ENCODE peak calls at places on chromosomes 11 and 22, in five cellular contexts. T is neural crest cell, Z is AG04450, X is heart left ventricle, N is HCT116. W is an unnamed sample.

GRCh38 chr11:14189874-14190273 is 169.1 kb downstream of the RRAS2 start:
- DNase-seq in Z (no peak), X (peak; percentile 47), N (no peak), T (no peak), W (no peak)

GRCh38 chr11:121996574-121996973 is 119.4 kb downstream of the BLID start:
- DNase-seq in Z (no peak), N (no peak), X (no peak), T (no peak), W (no peak)

GRCh38 chr11:8038393-8038792 is 42.6 kb upstream of the TUB start:
- DNase-seq in T (peak; percentile 49), X (no peak), Z (no peak), N (no peak), W (no peak)

GRCh38 chr11:126307706-126308105 is 3.8 kb downstream of the DCPS start:
- DNase-seq in T (peak; percentile 59), N (no peak), Z (no peak), X (no peak), W (peak; percentile 61)

GRCh38 chr11:127224276-127224675 is 223.7 kb upstream of the KIRREL3 start:
- DNase-seq in X (no peak), T (no peak), Z (no peak), N (no peak), W (no peak)

GRCh38 chr11:121595717-121596156 is 143.0 kb upstream of the SORL1-AS1 start:
- DNase-seq in N (peak; percentile 27), X (peak; percentile 45), Z (peak; percentile 98), T (no peak), W (no peak)

GRCh38 chr22:19874307-19875060 is 19.8 kb upstream of the GNB1L start:
- DNase-seq in T (no peak), N (no peak), Z (no peak), X (peak; percentile 26), W (no peak)

GRCh38 chr11:112368402-112368801 is 107.7 kb upstream of the PLET1 start:
- DNase-seq in T (no peak), X (no peak), Z (no peak), N (no peak), W (no peak)

GRCh38 chr11:72347691-72348090 is 86.6 kb downstream of the CLPB start:
- DNase-seq in N (no peak), Z (no peak), T (no peak), X (no peak), W (no peak)

GRCh38 chr22:48705159-48705916 is 1122.3 kb downstream of the BRD1 start:
- DNase-seq in N (no peak), Z (no peak), T (peak; percentile 53), X (no peak), W (no peak)

GRCh38 chr22:49211176-49211575 is 616.5 kb downstream of the BRD1 start:
- DNase-seq in N (no peak), T (no peak), Z (no peak), X (peak; percentile 18), W (no peak)

GRCh38 chr11:34891611-34892010 is 24.6 kb downstream of the APIP start:
- DNase-seq in N (no peak), T (no peak), X (no peak), Z (no peak), W (no peak)

GRCh38 chr11:100691886-100692285 is 4.8 kb downstream of the ARHGAP42 start:
- DNase-seq in N (no peak), X (no peak), T (no peak), Z (no peak), W (no peak)

GRCh38 chr11:111539426-111540113 is 950 bp upstream of the LAYN start:
- DNase-seq in X (no peak), Z (no peak), N (no peak), T (no peak), W (no peak)

GRCh38 chr11:45212566-45213315 is 66.3 kb downstream of the PRDM11 start:
- DNase-seq in X (no peak), Z (no peak), N (no peak), T (no peak), W (no peak)

GRCh38 chr22:35155403-35156025 is 89.6 kb downstream of the ISX start:
- DNase-seq in T (no peak), Z (no peak), X (no peak), N (no peak), W (no peak)
- TF ChIP-seq CTCF in T (no peak), Z (no peak), X (no peak), N (peak; percentile 29), W (no peak)

GRCh38 chr22:37283393-37283937 is 1.2 kb downstream of the CYTH4 start:
- DNase-seq in T (no peak), Z (no peak), X (no peak), N (no peak), W (no peak)
- TF ChIP-seq CTCF in T (no peak), Z (peak; percentile 50), X (no peak), N (peak; percentile 2), W (peak; percentile 16)

GRCh38 chr22:45242778-45243191 is 2.1 kb upstream of the KIAA0930 start:
- DNase-seq in X (peak; percentile 21), Z (no peak), N (no peak), T (no peak), W (no peak)
- TF ChIP-seq CTCF in X (no peak), Z (peak; percentile 12), N (no peak), T (no peak), W (no peak)

GRCh38 chr11:60756307-60757032 is at the start of gene MS4A15:
- DNase-seq in Z (no peak), T (no peak), N (peak; percentile 29), X (no peak), W (peak; percentile 52)
- TF ChIP-seq CTCF in Z (peak; percentile 26), T (peak; percentile 63), N (peak; percentile 50), X (no peak), W (peak; percentile 31)

GRCh38 chr22:45784357-45785277 is 113.0 kb downstream of the ATXN10 start:
- DNase-seq in X (peak; percentile 41), N (no peak), T (no peak), Z (no peak), W (no peak)
- TF ChIP-seq CTCF in X (no peak), N (no peak), T (no peak), Z (no peak), W (no peak)

DNA sequence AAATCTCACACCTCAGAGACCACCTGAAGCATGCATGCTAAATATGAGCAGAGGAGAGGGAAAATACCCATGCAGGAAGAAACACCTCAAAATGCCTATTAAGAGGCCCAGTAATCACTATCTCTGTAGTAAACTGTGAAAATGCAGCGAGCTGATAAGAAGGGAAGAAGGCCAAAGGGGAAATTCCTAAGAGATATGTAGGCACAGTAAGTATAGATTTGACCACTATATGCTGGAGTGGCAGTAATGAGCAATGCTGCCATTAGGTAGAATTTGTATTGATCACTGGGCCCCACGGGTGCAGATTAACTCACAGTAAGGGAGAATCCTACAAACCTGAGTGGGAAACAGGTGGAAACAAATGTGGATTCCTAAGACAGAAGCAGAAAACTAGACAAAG is 1813.1 kb upstream of the RAG2 start:
- DNase-seq in X (no peak), T (no peak), Z (no peak), N (no peak), W (peak; percentile 31)
- TF ChIP-seq CTCF in X (no peak), T (peak; percentile 46), Z (peak; percentile 27), N (no peak), W (peak; percentile 35)

DNA sequence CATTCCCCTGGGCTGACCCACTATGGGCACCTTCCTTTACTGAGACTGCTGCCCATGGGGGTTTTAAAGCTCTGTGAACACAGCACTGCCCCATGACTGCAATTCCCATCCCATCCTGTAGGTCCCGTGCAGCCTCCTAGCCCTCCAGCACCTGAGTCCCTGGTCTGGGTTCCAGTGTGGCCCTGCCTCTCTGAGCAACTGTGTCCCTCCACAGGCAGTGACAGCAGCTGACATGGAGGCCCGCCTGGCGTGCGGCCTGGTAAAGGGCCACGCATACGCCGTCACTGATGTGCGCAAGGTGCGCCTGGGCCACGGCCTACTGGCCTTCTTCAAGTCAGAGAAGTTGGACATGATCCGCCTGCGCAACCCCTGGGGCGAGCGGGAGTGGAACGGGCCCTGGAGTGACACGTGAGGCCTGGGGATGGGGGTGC is 12.6 kb downstream of the OMP start:
- DNase-seq in Z (no peak), X (no peak), N (no peak), T (no peak), W (no peak)
- TF ChIP-seq CTCF in Z (peak; percentile 14), X (no peak), N (peak; percentile 40), T (peak; percentile 46), W (peak; percentile 58)

DNA sequence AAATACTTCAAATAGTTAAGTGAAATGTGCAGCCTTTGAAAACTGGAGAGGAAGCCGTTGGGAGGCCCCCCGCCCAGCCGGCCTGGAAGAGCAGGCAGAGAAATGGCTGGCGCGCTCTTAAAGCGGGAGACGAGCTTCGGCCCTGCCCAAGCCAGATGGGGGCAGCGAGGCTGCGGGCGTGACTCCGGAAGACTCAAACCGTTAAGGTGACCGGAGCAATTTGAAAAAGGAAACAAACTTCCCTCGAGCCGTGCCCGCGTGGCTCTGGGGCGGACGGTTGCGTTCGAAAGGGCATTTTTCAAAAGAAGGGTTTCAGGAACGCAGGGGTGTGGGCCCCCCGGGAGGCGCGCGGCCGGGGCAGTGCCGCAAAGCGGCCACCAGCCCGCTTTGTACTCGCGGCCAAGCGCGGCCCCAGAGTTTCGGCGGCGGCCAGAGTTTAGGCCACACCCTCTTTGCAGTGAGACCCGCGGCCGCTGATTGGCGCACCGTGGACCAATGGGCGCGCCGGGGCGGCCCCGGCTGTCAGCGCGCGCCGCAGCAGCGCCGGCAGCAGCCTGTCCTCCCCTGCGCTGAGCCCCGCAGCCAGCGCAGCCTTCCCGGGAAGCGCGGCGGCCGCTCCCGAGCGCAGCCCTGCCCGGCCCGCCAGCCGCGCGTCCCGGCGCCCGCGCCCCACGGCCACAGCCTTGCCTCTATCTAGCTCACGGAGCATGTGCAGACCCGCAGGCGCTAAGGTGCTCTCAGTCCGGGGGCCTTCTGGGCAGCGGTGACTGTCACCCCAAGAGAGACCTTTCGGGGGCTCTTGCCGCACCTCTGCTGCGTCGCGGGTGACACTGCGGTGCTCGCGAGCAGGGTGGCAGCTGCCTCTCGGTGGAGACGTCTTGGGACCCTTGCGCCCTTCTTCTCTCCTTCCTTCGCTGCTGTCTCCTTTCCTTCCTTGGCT is at the start of gene NAV2:
- DNase-seq in N (peak; percentile 66), X (peak; percentile 95), T (peak; percentile 83), Z (peak; percentile 70), W (peak; percentile 91)
- TF ChIP-seq CTCF in N (no peak), X (peak; percentile 2), T (no peak), Z (no peak), W (peak; percentile 8)

W was measured in Caco-2.